ENCODE peak calls at places on chromosomes 16 and 17, in four cellular contexts. U is dorsolateral prefrontal cortex, W is PC-9, Q is A549. R is an unnamed sample.

GRCh38 chr16:4313563-4314531 is 2.0 kb upstream of the GLIS2 start:
- DNase-seq in U (no peak), W (peak; percentile 44), Q (peak; percentile 97), R (no peak)

GRCh38 chr17:647340-648197 is 67.1 kb downstream of the VPS53 start:
- DNase-seq in U (no peak), W (no peak), Q (no peak), R (no peak)

GRCh38 chr16:30843501-30843900 is 50.4 kb downstream of the BCL7C start:
- DNase-seq in U (no peak), W (no peak), Q (no peak), R (no peak)

GRCh38 chr17:76585649-76586593 is at the start of gene ST6GALNAC2:
- DNase-seq in U (no peak), W (peak; percentile 94), Q (peak; percentile 70), R (no peak)

GRCh38 chr17:40857535-40857934 is 9.5 kb downstream of the KRT12 start:
- DNase-seq in U (no peak), W (no peak), Q (no peak), R (peak; percentile 40)

GRCh38 chr17:62819511-62820221 is 11.6 kb upstream of the MARCHF10 start:
- DNase-seq in U (no peak), W (peak; percentile 80), Q (peak; percentile 97), R (peak; percentile 90)

GRCh38 chr16:65122974-65123845 is 1.3 kb upstream of the CDH11 start:
- DNase-seq in U (no peak), W (no peak), Q (no peak), R (no peak)

GRCh38 chr17:27543958-27544349 is 87.0 kb upstream of the LGALS9 start:
- DNase-seq in U (no peak), W (no peak), Q (no peak), R (no peak)

GRCh38 chr16:641326-642188 is at the start of gene MCRIP2:
- DNase-seq in U (peak; percentile 60), W (peak; percentile 95), Q (peak; percentile 84), R (no peak)

GRCh38 chr16:63629272-63629671 is 1492.6 kb downstream of the CDH11 start:
- DNase-seq in U (no peak), W (no peak), Q (no peak), R (no peak)

GRCh38 chr17:1058423-1059130 is 61.6 kb downstream of the TIMM22 start:
- DNase-seq in U (no peak), W (peak; percentile 83), Q (peak; percentile 73), R (no peak)

GRCh38 chr16:48014349-48015135 is 141.3 kb downstream of the ABCC12 start:
- DNase-seq in U (no peak), W (peak; percentile 55), Q (peak; percentile 12), R (no peak)

GRCh38 chr17:56939869-56940484 is 20.9 kb downstream of the COIL start:
- DNase-seq in U (no peak), W (peak; percentile 2), Q (peak; percentile 80), R (peak; percentile 20)

GRCh38 chr17:42431758-42432161 is 8.7 kb upstream of the CAVIN1 start:
- DNase-seq in U (no peak), W (no peak), Q (no peak), R (no peak)

GRCh38 chr16:72362972-72363371 is 191.0 kb upstream of the PMFBP1 start:
- DNase-seq in U (no peak), W (no peak), Q (no peak), R (no peak)

GRCh38 chr17:596763-597644 is 117.6 kb downstream of the VPS53 start:
- DNase-seq in U (no peak), W (no peak), Q (no peak), R (no peak)

GRCh38 chr16:57045694-57046381 is 46.5 kb upstream of the CPNE2 start:
- DNase-seq in U (peak; percentile 77), W (no peak), Q (peak; percentile 56), R (no peak)

GRCh38 chr16:29835926-29836325 is 15.7 kb downstream of the MVP start:
- DNase-seq in U (no peak), W (no peak), Q (no peak), R (no peak)

GRCh38 chr16:85637061-85637807 is 24.1 kb downstream of the GSE1 start:
- DNase-seq in U (no peak), W (no peak), Q (no peak), R (no peak)

GRCh38 chr17:63881935-63882601 is at the start of gene GH2:
- DNase-seq in U (no peak), W (peak; percentile 58), Q (peak; percentile 91), R (no peak)

GRCh38 chr17:38741853-38742421 is 6.2 kb downstream of the PCGF2 start:
- DNase-seq in U (no peak), W (no peak), Q (no peak), R (no peak)

GRCh38 chr16:10558746-10559641 is 21.4 kb downstream of the EMP2 start:
- DNase-seq in U (no peak), W (peak; percentile 95), Q (no peak), R (no peak)

GRCh38 chr17:81510798-81511549 is 1.6 kb downstream of the ACTG1 start:
- DNase-seq in U (no peak), W (no peak), Q (no peak), R (no peak)

GRCh38 chr17:1649844-1650409 is at the start of gene RILP:
- DNase-seq in U (no peak), W (peak; percentile 93), Q (peak; percentile 62), R (no peak)

GRCh38 chr17:40301315-40301714 is 7.7 kb upstream of the RARA start:
- DNase-seq in U (no peak), W (no peak), Q (no peak), R (no peak)

DNA sequence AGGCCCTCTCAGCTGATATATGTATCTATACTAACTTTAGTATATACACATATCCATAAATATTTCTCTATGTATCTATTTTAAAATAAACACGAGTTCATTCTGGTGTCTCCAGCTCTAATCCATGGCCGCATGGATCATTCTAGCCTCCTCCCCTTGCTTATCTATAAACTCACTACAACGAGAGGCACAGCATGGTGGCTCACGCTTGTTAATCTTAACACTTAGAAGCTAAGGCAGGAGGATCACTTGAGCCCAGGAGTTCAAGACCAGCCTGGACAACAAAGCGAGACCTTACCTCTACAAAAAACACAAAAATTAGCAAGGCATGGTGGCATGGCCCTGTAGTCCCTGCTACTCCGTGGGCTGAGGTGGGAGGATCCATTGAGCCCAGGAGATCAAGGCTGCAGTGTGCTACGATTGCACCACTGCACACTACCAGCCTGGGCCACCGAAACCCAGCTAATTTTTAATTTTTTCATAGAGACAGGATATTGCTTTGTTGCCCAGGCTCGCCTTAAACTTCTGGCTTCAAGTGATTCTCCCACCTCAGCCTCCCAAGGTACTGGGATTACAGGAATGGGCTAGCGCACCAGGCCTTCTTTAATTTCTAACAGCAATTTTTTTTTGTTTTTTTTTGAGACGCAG is 3.9 kb upstream of the ZNF207 start:
- DNase-seq in U (no peak), W (no peak), Q (no peak), R (no peak)
- H3K4me3 ChIP-seq in U (no peak overlapping the region), W (no peak overlapping the region), Q (no peak overlapping the region), R (no peak overlapping the region)

GRCh38 chr17:49513616-49514373 is 18.7 kb downstream of the NGFR start:
- DNase-seq in U (no peak), W (no peak), Q (no peak), R (no peak)

GRCh38 chr17:49513044-49513395 is 17.9 kb downstream of the NGFR start:
- DNase-seq in U (no peak), W (no peak), Q (no peak), R (no peak)

GRCh38 chr17:49514374-49514738 is 19.3 kb downstream of the NGFR start:
- DNase-seq in U (no peak), W (no peak), Q (peak; percentile 51), R (no peak)

GRCh38 chr17:49516190-49516589 is 21.1 kb downstream of the NGFR start:
- DNase-seq in U (no peak), W (no peak), Q (no peak), R (no peak)

GRCh38 chr17:49515196-49515770 is 20.2 kb downstream of the NGFR start:
- DNase-seq in U (peak; percentile 42), W (peak; percentile 81), Q (peak; percentile 49), R (peak; percentile 88)
- TF ChIP-seq CTCF in U (no peak), W (no peak), Q (no peak), R (peak; percentile 33)

GRCh38 chr17:7235693-7236665 is 1.7 kb upstream of the DVL2 start:
- DNase-seq in U (no peak), W (no peak), Q (no peak), R (no peak)
- H3K4me3 ChIP-seq in U (no peak overlapping the region), W (no peak overlapping the region), Q (no peak overlapping the region), R (no peak overlapping the region)

DNA sequence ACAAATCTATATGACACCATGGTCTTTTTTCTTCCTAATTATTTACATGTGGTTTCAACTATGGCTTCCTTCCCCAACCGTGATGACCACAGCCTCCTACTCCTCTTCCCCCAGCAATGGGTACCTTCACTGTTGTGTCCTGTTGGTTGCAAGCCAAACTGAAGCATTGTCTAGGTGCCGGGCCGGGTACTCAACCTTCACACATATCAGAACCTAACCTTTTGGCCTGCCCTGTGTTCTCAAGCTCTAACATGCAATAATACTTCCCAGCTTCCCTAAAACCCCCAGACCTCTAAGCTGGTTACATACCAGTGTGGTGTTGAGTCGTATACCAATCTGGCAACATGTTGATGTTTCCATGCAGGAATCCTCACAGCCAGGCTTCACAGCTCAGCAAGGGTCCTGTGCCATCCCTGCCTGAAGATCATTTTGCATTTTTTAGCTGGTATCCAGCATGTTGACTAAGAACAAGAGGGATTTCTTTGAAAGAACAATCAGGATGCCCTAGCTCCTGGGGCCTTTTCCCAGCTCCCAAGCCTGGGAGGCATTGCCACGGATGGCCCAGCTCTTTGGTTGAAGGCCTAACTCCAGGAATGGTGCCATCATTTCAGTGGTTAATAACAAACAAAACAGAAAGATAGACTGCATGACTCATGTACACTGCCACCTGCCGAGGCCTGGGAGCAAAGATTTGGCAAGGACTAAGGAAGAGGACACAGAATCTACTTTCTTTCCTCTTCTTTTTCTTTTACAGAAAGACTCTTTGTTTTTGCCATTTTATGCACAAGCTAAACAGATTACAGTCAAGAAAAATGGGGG is 373.7 kb upstream of the SALL1 start:
- DNase-seq in U (peak; percentile 49), W (no peak), Q (peak; percentile 26), R (peak; percentile 38)
- TF ChIP-seq CTCF in U (peak; percentile 40), W (no peak), Q (peak; percentile 26), R (peak; percentile 24)